ENCODE peak calls at places on chromosomes 5 and 9, in four cellular contexts. One of them, this sample, is unnamed.

GRCh38 chr9:125568616-125569015 is 138.4 kb downstream of the MAPKAP1 start:
- DNase-seq in IMR-90: peak; percentile 39
- DNase-seq in HFFc6: peak; percentile 57
- DNase-seq in ascending aorta: no peak
- DNase-seq in this sample: no peak

GRCh38 chr9:37437616-37438015 is 15.1 kb downstream of the GRHPR start:
- DNase-seq in ascending aorta: no peak
- DNase-seq in IMR-90: no peak
- DNase-seq in HFFc6: no peak
- DNase-seq in this sample: no peak

GRCh38 chr5:172347653-172348052 is 64.1 kb upstream of the UBTD2 start:
- DNase-seq in HFFc6: no peak
- DNase-seq in IMR-90: peak; percentile 79
- DNase-seq in ascending aorta: no peak
- DNase-seq in this sample: no peak

GRCh38 chr5:151740958-151741373 is 17.5 kb downstream of the ATOX1 start:
- DNase-seq in ascending aorta: no peak
- DNase-seq in IMR-90: peak; percentile 81
- DNase-seq in HFFc6: peak; percentile 78
- DNase-seq in this sample: no peak

GRCh38 chr9:114421147-114421546 is 33.4 kb upstream of the AKNA start:
- DNase-seq in ascending aorta: no peak
- DNase-seq in HFFc6: no peak
- DNase-seq in IMR-90: no peak
- DNase-seq in this sample: no peak

GRCh38 chr9:83538172-83538889 is at the start of gene FRMD3:
- DNase-seq in ascending aorta: peak; percentile 30
- DNase-seq in IMR-90: peak; percentile 16
- DNase-seq in HFFc6: peak; percentile 84
- DNase-seq in this sample: no peak

GRCh38 chr5:142143878-142144277 is 35.3 kb downstream of the NDFIP1 start:
- DNase-seq in IMR-90: peak; percentile 58
- DNase-seq in ascending aorta: no peak
- DNase-seq in HFFc6: peak; percentile 27
- DNase-seq in this sample: peak; percentile 16

GRCh38 chr9:128553695-128554094 is 1.3 kb downstream of the SPTAN1 start:
- DNase-seq in IMR-90: peak; percentile 86
- DNase-seq in ascending aorta: no peak
- DNase-seq in HFFc6: peak; percentile 66
- DNase-seq in this sample: no peak